ENCODE peak calls at places on chromosomes 6 and 20, in seven cellular contexts. Y, R, I, G, B, D and F are unnamed samples.

GRCh38 chr6:17115251-17116089 is 13.6 kb downstream of the STMND1 start:
- DNase-seq in Y (no peak), R (no peak), I (no peak), G (no peak), B (peak), D (no peak), F (no peak)

GRCh38 chr6:71194730-71195129 is 93.9 kb upstream of the OGFRL1 start:
- DNase-seq in Y (no peak), R (no peak), I (no peak), G (no peak), B (no peak), D (no peak), F (no peak)

GRCh38 chr6:105483492-105483891 is 80.6 kb upstream of the PREP start:
- DNase-seq in Y (no peak), R (no peak), I (no peak), G (no peak), B (no peak), D (no peak), F (no peak)

GRCh38 chr6:105692630-105693212 is 289.8 kb upstream of the PREP start:
- DNase-seq in Y (no peak), R (no peak), I (no peak), G (no peak), B (no peak), D (no peak), F (no peak)

GRCh38 chr20:44157061-44157460 is 29.9 kb downstream of the JPH2 start:
- DNase-seq in Y (no peak), R (no peak), I (no peak), G (no peak), B (no peak), D (no peak), F (no peak)

GRCh38 chr6:156316613-156317012 is 460.6 kb upstream of the ARID1B start:
- DNase-seq in Y (no peak), R (no peak), I (no peak), G (no peak), B (no peak), D (no peak), F (no peak)

GRCh38 chr6:29739882-29740261 is 16.6 kb downstream of the HLA-F start:
- DNase-seq in Y (no peak), R (no peak), I (no peak), G (no peak), B (no peak), D (no peak), F (no peak)

GRCh38 chr6:39850897-39851296 is 58.7 kb downstream of the DAAM2 start:
- DNase-seq in Y (no peak), R (no peak), I (no peak), G (no peak), B (no peak), D (no peak), F (no peak)

GRCh38 chr6:87756858-87757257 is 54.8 kb upstream of the AKIRIN2 start:
- DNase-seq in Y (no peak), R (peak), I (peak), G (no peak), B (no peak), D (peak), F (no peak)

GRCh38 chr20:37350655-37351574 is 5.0 kb downstream of the SRC start:
- DNase-seq in Y (no peak), R (no peak), I (no peak), G (no peak), B (no peak), D (no peak), F (no peak)

GRCh38 chr6:144131248-144131709 is 19.0 kb upstream of the STX11 start:
- DNase-seq in Y (no peak), R (no peak), I (no peak), G (no peak), B (no peak), D (no peak), F (no peak)

GRCh38 chr20:24718696-24719095 is 230.4 kb upstream of the CST7 start:
- DNase-seq in Y (no peak), R (no peak), I (no peak), G (no peak), B (no peak), D (no peak), F (no peak)

GRCh38 chr6:169903122-169903521 is 151.7 kb downstream of the ERMARD start:
- DNase-seq in Y (no peak), R (no peak), I (no peak), G (no peak), B (no peak), D (no peak), F (no peak)

GRCh38 chr20:21183722-21184121 is 57.8 kb downstream of the KIZ start:
- DNase-seq in Y (no peak), R (no peak), I (no peak), G (no peak), B (no peak), D (no peak), F (no peak)

GRCh38 chr6:1208876-1209275 is 103.0 kb upstream of the FOXQ1 start:
- DNase-seq in Y (no peak), R (no peak), I (no peak), G (no peak), B (no peak), D (no peak), F (no peak)

GRCh38 chr20:33323236-33323635 is 40.2 kb downstream of the BPIFB1 start:
- DNase-seq in Y (no peak), R (no peak), I (no peak), G (no peak), B (no peak), D (no peak), F (no peak)

GRCh38 chr6:14822689-14823088 is 423.2 kb upstream of the JARID2 start:
- DNase-seq in Y (no peak), R (no peak), I (no peak), G (no peak), B (no peak), D (no peak), F (no peak)

GRCh38 chr6:130708338-130708737 is 118.9 kb upstream of the SMLR1 start:
- DNase-seq in Y (no peak), R (no peak), I (no peak), G (no peak), B (no peak), D (no peak), F (peak)

GRCh38 chr20:1280421-1281102 is 14.5 kb downstream of the SNPH start:
- DNase-seq in Y (no peak), R (no peak), I (no peak), G (peak), B (no peak), D (no peak), F (no peak)

GRCh38 chr6:37822851-37823682 is 3.5 kb downstream of the ZFAND3 start:
- DNase-seq in Y (no peak), R (no peak), I (peak), G (no peak), B (peak), D (no peak), F (no peak)

GRCh38 chr20:49724637-49725606 is 11.2 kb upstream of the B4GALT5 start:
- DNase-seq in Y (no peak), R (no peak), I (no peak), G (no peak), B (peak), D (no peak), F (no peak)

GRCh38 chr20:62587757-62588402 is 54.4 kb upstream of the SLCO4A1 start:
- DNase-seq in Y (no peak), R (peak), I (no peak), G (no peak), B (no peak), D (no peak), F (no peak)

GRCh38 chr6:42140051-42140450 is 2.4 kb downstream of the C6orf132 start:
- DNase-seq in Y (no peak), R (no peak), I (peak), G (no peak), B (no peak), D (no peak), F (no peak)

GRCh38 chr20:31685853-31686641 is 36.6 kb downstream of the BCL2L1 start:
- DNase-seq in Y (no peak), R (no peak), I (no peak), G (no peak), B (no peak), D (no peak), F (no peak)

GRCh38 chr6:133236898-133237297 is 4.3 kb upstream of the EYA4 start:
- DNase-seq in Y (no peak), R (no peak), I (no peak), G (no peak), B (no peak), D (no peak), F (no peak)

GRCh38 chr20:22490287-22491187 is 93.8 kb downstream of the FOXA2 start:
- DNase-seq in Y (no peak), R (no peak), I (peak), G (no peak), B (peak), D (no peak), F (peak)

GRCh38 chr20:45950330-45950646 is 15.8 kb downstream of the PCIF1 start:
- DNase-seq in Y (no peak), R (no peak), I (no peak), G (no peak), B (no peak), D (no peak), F (no peak)

GRCh38 chr6:30515106-30515505 is 25.8 kb downstream of the HLA-E start:
- DNase-seq in Y (no peak), R (no peak), I (no peak), G (no peak), B (no peak), D (no peak), F (no peak)

GRCh38 chr6:162467679-162468078 is 259.9 kb downstream of the PRKN start:
- DNase-seq in Y (no peak), R (no peak), I (no peak), G (no peak), B (no peak), D (no peak), F (no peak)

GRCh38 chr6:39107641-39108040 is 7.3 kb downstream of the SAYSD1 start:
- DNase-seq in Y (no peak), R (no peak), I (no peak), G (no peak), B (no peak), D (no peak), F (no peak)

GRCh38 chr20:17710379-17711305 is 10.9 kb downstream of the BANF2 start:
- DNase-seq in Y (no peak), R (no peak), I (peak), G (no peak), B (peak), D (no peak), F (no peak)

GRCh38 chr20:46334423-46334978 is 26.2 kb upstream of the CDH22 start:
- DNase-seq in Y (no peak), R (no peak), I (no peak), G (no peak), B (no peak), D (no peak), F (no peak)

GRCh38 chr6:9136141-9136865 is 701.0 kb upstream of the SLC35B3 start:
- DNase-seq in Y (no peak), R (no peak), I (no peak), G (no peak), B (no peak), D (no peak), F (no peak)

GRCh38 chr6:34110610-34111009 is 35.3 kb downstream of the GRM4 start:
- DNase-seq in Y (no peak), R (no peak), I (no peak), G (no peak), B (no peak), D (no peak), F (no peak)

GRCh38 chr6:93848011-93848620 is 428.8 kb upstream of the EPHA7 start:
- DNase-seq in Y (no peak), R (no peak), I (no peak), G (no peak), B (no peak), D (no peak), F (no peak)

GRCh38 chr6:163226836-163227485 is 187.6 kb upstream of the QKI start:
- DNase-seq in Y (no peak), R (no peak), I (no peak), G (no peak), B (no peak), D (no peak), F (no peak)

GRCh38 chr6:71602385-71602949 is 283.9 kb upstream of the RIMS1 start:
- DNase-seq in Y (no peak), R (no peak), I (no peak), G (no peak), B (no peak), D (no peak), F (no peak)

DNA sequence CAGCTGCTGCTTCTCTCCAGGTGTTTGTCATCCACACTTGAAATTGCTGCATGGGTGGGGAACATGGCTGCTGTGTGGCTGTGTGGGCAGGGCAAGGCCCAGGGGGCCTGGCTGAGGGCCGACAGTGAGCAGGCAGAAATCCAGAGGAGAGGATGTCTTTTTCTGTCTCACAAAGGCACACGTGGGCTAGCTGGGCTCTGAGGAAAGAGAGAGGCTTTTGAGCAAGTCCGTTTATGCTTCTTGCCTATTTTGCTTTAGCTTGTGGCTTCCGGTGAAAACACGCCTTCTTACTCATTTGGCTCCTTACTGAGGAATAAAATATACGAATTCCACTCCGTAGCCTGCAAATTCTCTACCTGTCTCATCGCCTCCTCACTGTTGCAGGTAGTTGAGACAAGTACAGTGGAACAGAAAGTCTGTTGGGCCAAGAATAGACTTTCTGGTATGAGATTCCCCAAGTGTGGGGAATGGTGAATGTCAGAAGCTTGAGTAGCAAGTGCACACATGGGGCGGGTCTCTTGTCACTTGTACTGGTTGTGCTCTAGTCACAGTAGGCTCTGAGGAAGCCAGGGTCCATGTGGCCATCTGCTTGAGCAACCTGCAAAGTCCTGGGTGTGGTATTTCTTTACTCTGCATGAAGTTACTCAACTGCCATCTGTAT is 28.4 kb downstream of the WRNIP1 start:
- DNase-seq in Y (no peak), R (no peak), I (peak), G (no peak), B (no peak), D (no peak), F (no peak)
- TF ChIP-seq POLR2AphosphoS5 in Y (no peak), R (no peak), I (no peak), G (no peak), B (no peak), D (no peak), F (no peak)

GRCh38 chr6:134267917-134268361 is 50.0 kb downstream of the SGK1 start:
- DNase-seq in Y (no peak), R (no peak), I (peak), G (no peak), B (peak), D (no peak), F (peak)
- TF ChIP-seq POLR2AphosphoS5 in Y (no peak), R (no peak), I (no peak), G (no peak), B (no peak), D (no peak), F (peak)

GRCh38 chr6:159691963-159692287 is 1.1 kb downstream of the SOD2 start:
- DNase-seq in Y (no peak), R (no peak), I (no peak), G (no peak), B (peak), D (no peak), F (no peak)

GRCh38 chr6:159691133-159691962 is 1.7 kb downstream of the SOD2 start:
- DNase-seq in Y (no peak), R (peak), I (no peak), G (no peak), B (peak), D (no peak), F (peak)

GRCh38 chr6:159686697-159687096 is 6.3 kb downstream of the SOD2 start:
- DNase-seq in Y (no peak), R (no peak), I (no peak), G (no peak), B (no peak), D (no peak), F (no peak)

GRCh38 chr6:159692303-159693127 is 526 bp downstream of the SOD2 start:
- DNase-seq in Y (no peak), R (peak), I (peak), G (peak), B (peak), D (peak), F (peak)

DNA sequence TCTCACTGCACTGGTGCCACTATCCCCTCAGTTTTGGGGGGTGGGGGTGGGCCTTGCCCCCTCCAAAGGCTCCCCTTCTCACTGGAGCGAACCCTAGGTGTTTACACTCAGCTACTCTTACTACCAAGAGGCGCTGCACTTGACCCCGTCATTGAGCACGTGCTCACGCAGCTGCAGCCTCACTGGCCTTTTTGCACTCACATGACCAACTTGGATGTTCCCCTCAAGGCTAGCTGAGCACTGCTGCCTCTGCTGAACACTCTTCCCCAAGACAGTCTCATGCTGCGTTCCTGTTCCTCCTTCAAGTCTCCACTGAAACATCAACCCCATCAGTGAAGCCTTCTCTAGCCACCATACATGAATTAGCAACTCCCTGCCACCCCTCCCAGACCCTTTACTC is 4.1 kb downstream of the SOD2 start:
- DNase-seq in Y (no peak), R (no peak), I (no peak), G (no peak), B (no peak), D (no peak), F (no peak)
- TF ChIP-seq POLR2AphosphoS5 in Y (peak), R (no peak), I (no peak), G (no peak), B (no peak), D (no peak), F (peak)

GRCh38 chr6:56475736-56476457 is 166.8 kb downstream of the DST start:
- DNase-seq in Y (no peak), R (no peak), I (peak), G (no peak), B (peak), D (no peak), F (no peak)
- TF ChIP-seq POLR2AphosphoS5 in Y (no peak), R (no peak), I (no peak), G (no peak), B (no peak), D (no peak), F (no peak)

GRCh38 chr6:36595168-36595818 is 1.1 kb downstream of the SRSF3 start:
- DNase-seq in Y (no peak), R (no peak), I (no peak), G (peak), B (peak), D (no peak), F (peak)
- TF ChIP-seq POLR2AphosphoS5 in Y (no peak), R (peak), I (peak), G (no peak), B (no peak), D (peak), F (peak)